ENCODE peak calls at places on chromosomes 2 and 18, in seven cellular contexts. G is activated naive CD8-positive, alpha-beta T cell treated with anti-CD3 and anti-CD28 coated beads, Interleukin-2, amount 50 U/mL, for 24 hours; P is non-pigmented ciliary epithelial cell; S is stimulated activated naive CD8-positive, alpha-beta T cell treated with anti-CD3 and anti-CD28 coated beads, Interleukin-15, amount 100 ng/mL, for 72 hours; H is NCI-H2081; K is nephron progenitor cell; M is activated gamma-delta T cell treated with Interleukin-2 at 50 U/mL for 16 hours. A is an unnamed sample.

GRCh38 chr2:181431674-181432073 is 25.5 kb upstream of the ITGA4 start:
- DNase-seq in K (no peak), P (no peak), S (no peak), M (no peak), H (no peak), G (no peak), A (no peak)

GRCh38 chr2:240590681-240591111 is 4.2 kb downstream of the CAPN10 start:
- DNase-seq in G (no peak), P (no peak), M (no peak), H (no peak), S (no peak), K (no peak), A (peak)

GRCh38 chr2:54083021-54083420 is 32.4 kb upstream of the ACYP2 start:
- DNase-seq in P (no peak), G (no peak), S (no peak), M (no peak), K (peak), H (no peak), A (no peak)

GRCh38 chr18:46220116-46220515 is 115.9 kb downstream of the HAUS1 start:
- DNase-seq in H (no peak), M (no peak), K (no peak), P (peak), G (no peak), S (no peak), A (no peak)

GRCh38 chr2:24040511-24040910 is 6.7 kb downstream of the WDCP start:
- DNase-seq in S (no peak), P (no peak), K (no peak), H (no peak), G (no peak), M (no peak), A (no peak)

GRCh38 chr2:220064282-220065042 is 437.0 kb downstream of the SLC4A3 start:
- DNase-seq in G (no peak), K (no peak), H (no peak), S (no peak), M (no peak), P (no peak), A (no peak)

GRCh38 chr2:177633111-177633510 is 240.5 kb downstream of the AGPS start:
- DNase-seq in S (no peak), M (no peak), H (no peak), K (no peak), G (no peak), P (no peak), A (no peak)

GRCh38 chr18:36419188-36419912 is 121.8 kb downstream of the FHOD3 start:
- DNase-seq in M (no peak), S (no peak), K (no peak), G (no peak), H (no peak), P (no peak), A (no peak)

GRCh38 chr2:171509945-171510731 is 12.1 kb upstream of the CYBRD1 start:
- DNase-seq in H (no peak), K (no peak), M (no peak), P (no peak), G (no peak), S (no peak), A (no peak)

GRCh38 chr18:76897257-76897656 is 74.9 kb downstream of the ZNF236 start:
- DNase-seq in P (no peak), G (no peak), S (no peak), M (no peak), H (no peak), K (no peak), A (no peak)

GRCh38 chr2:113075030-113075429 is 7.3 kb downstream of the IL1F10 start:
- DNase-seq in P (no peak), H (no peak), M (peak), G (no peak), S (no peak), K (no peak), A (no peak)

GRCh38 chr2:143844986-143845385 is 674.9 kb downstream of the ZEB2 start:
- DNase-seq in G (no peak), P (no peak), H (no peak), M (no peak), K (no peak), S (no peak), A (no peak)

GRCh38 chr2:9660154-9660553 is 29.4 kb upstream of the YWHAQ start:
- DNase-seq in S (no peak), K (no peak), H (no peak), P (no peak), G (no peak), M (no peak), A (no peak)

GRCh38 chr2:240210198-240210965 is 69.9 kb upstream of the OTOS start:
- DNase-seq in H (no peak), M (no peak), G (no peak), P (no peak), K (no peak), S (no peak), A (peak)

GRCh38 chr2:180524458-180524857 is 455.9 kb upstream of the UBE2E3 start:
- DNase-seq in H (no peak), K (no peak), P (no peak), G (no peak), M (no peak), S (no peak), A (no peak)

GRCh38 chr2:226794751-226795171 is 4.9 kb downstream of the IRS1 start:
- DNase-seq in S (no peak), H (no peak), P (no peak), G (no peak), K (peak), M (no peak), A (no peak)

GRCh38 chr18:41324934-41325333 is 630.1 kb upstream of the PIK3C3 start:
- DNase-seq in K (no peak), H (no peak), G (no peak), M (no peak), S (no peak), P (no peak), A (no peak)